ENCODE peak calls at places on chromosomes 12 and 14, in nine cellular contexts. Q is uterus, A is MM.1S, U is thoracic aorta, G is tibial nerve, M is fibroblast of lung, D is lower lobe of right lung, F is IMR-90, E is BE2C. O is an unnamed sample. For H3K4me1, the result is how much of the 10 kb centered on the place peaks cover.

GRCh38 chr12:9752145-9752717 is 8.5 kb downstream of the CD69 start:
- DNase-seq in F (no peak), Q (no peak), D (no peak), A (no peak), U (no peak), M (no peak), E (no peak), G (no peak), O (no peak)

GRCh38 chr12:80064269-80064668 is 35.1 kb upstream of the OTOGL start:
- DNase-seq in U (no peak), D (no peak), F (peak), E (no peak), A (no peak), G (no peak), M (peak), Q (no peak), O (no peak)

GRCh38 chr12:52821826-52822660 is 8.1 kb upstream of the KRT4 start:
- DNase-seq in M (no peak), E (no peak), U (no peak), A (no peak), Q (no peak), D (no peak), G (no peak), F (no peak), O (no peak)

GRCh38 chr12:64318605-64319004 is 72.0 kb downstream of the C12orf56 start:
- DNase-seq in Q (no peak), F (peak), D (no peak), U (no peak), E (no peak), A (no peak), G (no peak), M (no peak), O (no peak)

GRCh38 chr12:51362307-51362706 is 15.8 kb upstream of the CELA1 start:
- DNase-seq in D (no peak), F (no peak), G (no peak), M (no peak), U (no peak), E (no peak), Q (no peak), A (no peak), O (no peak)

GRCh38 chr12:101570022-101570421 is 24.7 kb upstream of the MYBPC1 start:
- DNase-seq in D (no peak), U (no peak), G (no peak), Q (no peak), F (peak), E (no peak), A (peak), M (peak), O (no peak)

GRCh38 chr14:92603309-92604257 is 90.0 kb downstream of the RIN3 start:
- DNase-seq in D (peak), M (peak), G (no peak), E (no peak), A (no peak), Q (no peak), U (peak), F (peak), O (no peak)

GRCh38 chr14:94267352-94267751 is 25.7 kb downstream of the SERPINA10 start:
- DNase-seq in F (no peak), G (no peak), D (no peak), M (no peak), A (no peak), Q (no peak), U (no peak), E (no peak), O (no peak)

GRCh38 chr14:93301821-93302447 is 30.9 kb downstream of the BTBD7 start:
- DNase-seq in A (no peak), Q (no peak), M (peak), D (no peak), G (no peak), E (no peak), U (no peak), F (no peak), O (no peak)

GRCh38 chr14:61472025-61472672 is 150.8 kb downstream of the PRKCH start:
- DNase-seq in D (no peak), E (peak), G (no peak), F (peak), Q (no peak), U (no peak), M (peak), A (no peak), O (no peak)

GRCh38 chr14:25108959-25109358 is 59.0 kb upstream of the STXBP6 start:
- DNase-seq in Q (no peak), G (no peak), D (no peak), F (no peak), M (peak), A (no peak), U (no peak), E (peak), O (no peak)

GRCh38 chr12:93109794-93110203 is 180.7 kb upstream of the EEA1 start:
- DNase-seq in D (no peak), M (no peak), G (no peak), A (no peak), F (no peak), E (no peak), Q (no peak), U (no peak), O (no peak)
- H3K4me1 ChIP-seq in D (under half), M (under half), G (under half), A (under half), F (under half), E (under half), Q (under half), U (under half), O (under half)

GRCh38 chr12:81146228-81147225 is 68.6 kb downstream of the ACSS3 start:
- DNase-seq in M (no peak), A (no peak), Q (no peak), U (no peak), F (no peak), G (no peak), E (no peak), D (no peak), O (no peak)

GRCh38 chr12:81136519-81136918 is 58.6 kb downstream of the ACSS3 start:
- DNase-seq in F (no peak), U (no peak), Q (no peak), A (no peak), G (no peak), D (no peak), M (no peak), E (no peak), O (no peak)

GRCh38 chr12:81143057-81143456 is 65.2 kb downstream of the ACSS3 start:
- DNase-seq in Q (no peak), F (no peak), M (no peak), E (no peak), D (no peak), G (no peak), A (no peak), U (no peak), O (no peak)

GRCh38 chr12:81141220-81141619 is 63.3 kb downstream of the ACSS3 start:
- DNase-seq in F (no peak), E (no peak), D (no peak), G (no peak), M (peak), A (no peak), U (no peak), Q (no peak), O (no peak)
- H3K4me1 ChIP-seq in F (under half), E (under half), D (under half), G (under half), M (under half), A (under half), U (under half), Q (under half), O (under half)

DNA sequence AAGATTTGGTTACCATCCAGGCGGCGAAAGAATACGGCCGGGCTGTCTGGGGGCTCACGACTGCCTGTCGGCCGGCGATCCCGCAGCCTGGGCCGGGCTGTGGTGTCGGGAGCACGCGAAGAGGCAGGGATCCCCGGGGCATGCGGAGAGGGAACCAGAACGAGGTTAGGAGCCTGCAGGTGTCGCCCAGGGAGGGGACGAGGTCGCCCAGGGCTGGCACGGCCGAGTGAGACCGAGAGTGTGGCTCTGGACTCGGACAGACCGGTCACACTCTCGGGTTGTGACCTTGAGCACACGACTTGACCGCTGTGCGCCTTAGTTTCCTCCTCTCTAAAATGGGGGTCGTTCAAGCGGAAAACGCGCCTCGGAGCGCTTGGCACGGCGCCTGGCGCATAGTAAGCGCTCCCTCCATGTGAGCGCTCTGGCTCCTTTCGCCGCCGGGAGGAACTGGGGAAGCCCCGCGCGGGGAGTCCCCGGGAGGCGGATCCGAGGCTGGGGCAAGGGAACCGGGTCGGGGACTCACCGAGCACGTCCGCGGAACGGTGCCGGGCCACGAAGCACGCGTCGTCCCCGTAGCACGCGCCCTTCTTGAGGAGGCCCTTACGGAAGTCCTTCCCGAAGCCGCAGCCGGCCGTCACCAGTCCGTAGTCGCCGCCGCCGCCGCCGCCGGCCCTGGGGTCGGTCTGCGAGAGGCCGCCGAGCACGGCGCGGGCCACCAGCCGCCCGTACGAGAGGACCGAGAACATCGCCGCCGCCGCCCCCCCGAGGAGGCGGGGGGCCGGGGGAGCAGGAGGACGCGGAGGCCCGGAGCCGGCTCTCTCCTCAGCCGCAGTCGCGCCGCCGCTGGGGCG is 607 bp downstream of the PPTC7 start:
- DNase-seq in D (peak), F (peak), U (no peak), E (peak), M (peak), G (peak), Q (peak), A (peak), O (peak)
- H3K4me1 ChIP-seq in D (half or more), F (under half), U (under half), E (under half), M (under half), G (under half), Q (under half), A (under half), O (under half)

GRCh38 chr12:108306506-108306905 is 32.6 kb downstream of the CMKLR1 start:
- DNase-seq in A (no peak), M (no peak), Q (no peak), F (no peak), G (no peak), U (no peak), E (no peak), D (no peak), O (no peak)
- H3K4me1 ChIP-seq in A (under half), M (under half), Q (under half), F (under half), G (under half), U (under half), E (under half), D (half or more), O (under half)

GRCh38 chr14:32374155-32374554 is 45.1 kb downstream of the AKAP6 start:
- DNase-seq in E (no peak), D (no peak), Q (no peak), M (peak), U (no peak), A (no peak), F (no peak), G (no peak), O (no peak)

GRCh38 chr14:32367501-32367900 is 38.4 kb downstream of the AKAP6 start:
- DNase-seq in G (no peak), D (no peak), Q (no peak), M (peak), F (no peak), A (peak), E (no peak), U (no peak), O (no peak)

GRCh38 chr14:32372154-32372553 is 43.1 kb downstream of the AKAP6 start:
- DNase-seq in M (peak), Q (no peak), D (no peak), U (no peak), G (no peak), F (peak), E (no peak), A (no peak), O (no peak)

GRCh38 chr14:32368107-32368506 is 39.0 kb downstream of the AKAP6 start:
- DNase-seq in G (no peak), E (no peak), U (no peak), F (no peak), M (no peak), A (no peak), Q (no peak), D (no peak), O (no peak)

DNA sequence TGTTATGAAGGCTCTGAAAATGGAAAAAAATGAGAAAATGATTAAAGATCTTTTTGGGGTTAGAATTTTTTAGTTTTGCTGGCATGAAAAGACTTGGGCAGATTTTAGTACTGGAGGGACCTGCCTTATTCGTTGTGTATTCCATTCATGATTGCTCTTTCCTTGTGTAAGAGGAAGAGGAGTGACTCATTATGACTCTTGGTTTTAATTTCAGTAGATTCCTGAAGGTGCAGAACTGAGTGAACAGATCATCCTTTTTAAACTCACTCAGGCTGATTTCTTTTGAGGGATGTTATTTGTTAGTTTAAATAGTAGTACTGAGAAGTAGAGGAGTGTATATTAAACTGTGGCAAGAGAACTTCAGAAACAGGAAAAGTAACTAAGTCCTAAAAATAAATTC is 41.6 kb downstream of the AKAP6 start:
- DNase-seq in E (no peak), Q (no peak), D (no peak), F (peak), U (no peak), A (no peak), G (no peak), M (peak), O (no peak)
- H3K4me1 ChIP-seq in E (under half), Q (under half), D (under half), F (under half), U (under half), A (under half), G (under half), M (under half), O (half or more)

O was measured in RWPE2.